ENCODE peak calls at places on chromosomes 3 and 15, in four cellular contexts. O is HCT116, W is GM12878, J is HepG2. H is an unnamed sample.

GRCh38 chr3:196654691-196655090 is 15.2 kb downstream of the NRROS start:
- DNase-seq in O (no peak), J (no peak), W (no peak), H (no peak)

GRCh38 chr15:93265046-93265658 is 176.1 kb upstream of the RGMA start:
- DNase-seq in J (peak), W (no peak), O (no peak), H (no peak)

GRCh38 chr3:59733041-59733809 is 683.4 kb upstream of the CFAP20DC start:
- DNase-seq in W (no peak), J (no peak), O (no peak), H (no peak)

GRCh38 chr3:64908292-64908691 is 220.5 kb upstream of the ADAMTS9 start:
- DNase-seq in W (no peak), J (no peak), O (no peak), H (no peak)

GRCh38 chr3:66259721-66260255 is 39.0 kb downstream of the SLC25A26 start:
- DNase-seq in O (no peak), J (no peak), W (no peak), H (no peak)

GRCh38 chr3:195893516-195893915 is 14.8 kb downstream of the TNK2 start:
- DNase-seq in W (no peak), O (no peak), J (no peak), H (no peak)

GRCh38 chr3:64291345-64291744 is 66.1 kb upstream of the PRICKLE2 start:
- DNase-seq in J (no peak), W (no peak), O (no peak), H (no peak)

GRCh38 chr3:31946484-31947081 is 34.5 kb downstream of the OSBPL10 start:
- DNase-seq in W (no peak), J (no peak), O (no peak), H (no peak)

GRCh38 chr3:139937674-139938279 is 2.8 kb downstream of the CLSTN2 start:
- DNase-seq in J (no peak), W (no peak), O (peak), H (no peak)

GRCh38 chr3:16516695-16517481 is 3.4 kb upstream of the RFTN1 start:
- DNase-seq in W (no peak), O (no peak), J (peak), H (no peak)

GRCh38 chr3:13792512-13793347 is 87.1 kb downstream of the WNT7A start:
- DNase-seq in O (no peak), J (no peak), W (no peak), H (no peak)

GRCh38 chr3:21889166-21889565 is 138.2 kb upstream of the ZNF385D start:
- DNase-seq in O (no peak), J (no peak), W (no peak), H (no peak)

GRCh38 chr3:63228087-63228486 is 50.0 kb upstream of the SYNPR start:
- DNase-seq in W (no peak), O (no peak), J (no peak), H (no peak)

GRCh38 chr3:128112406-128112968 is 11.1 kb downstream of the RUVBL1 start:
- DNase-seq in J (no peak), O (peak), W (peak), H (no peak)

GRCh38 chr3:102444101-102444500 is 9.3 kb downstream of the ZPLD1 start:
- DNase-seq in W (no peak), O (no peak), J (no peak), H (no peak)

GRCh38 chr3:10492351-10493201 is 12.8 kb downstream of the ATP2B2 start:
- DNase-seq in O (no peak), J (no peak), W (no peak), H (no peak)

GRCh38 chr15:60349589-60349988 is 48.2 kb downstream of the ANXA2 start:
- DNase-seq in J (no peak), O (no peak), W (no peak), H (no peak)

GRCh38 chr15:41043276-41043675 is 72.8 kb downstream of the INO80 start:
- DNase-seq in J (peak), W (no peak), O (no peak), H (no peak)

GRCh38 chr3:37197810-37198371 is 23.5 kb upstream of the LRRFIP2 start:
- DNase-seq in J (no peak), W (no peak), O (peak), H (no peak)

GRCh38 chr15:40914013-40914412 is 15.1 kb upstream of the DLL4 start:
- DNase-seq in J (no peak), W (no peak), O (no peak), H (no peak)

GRCh38 chr3:153897842-153898241 is 223.3 kb upstream of the ARHGEF26 start:
- DNase-seq in W (no peak), J (no peak), O (no peak), H (no peak)

GRCh38 chr3:71987828-71988227 is 202.9 kb upstream of the PROK2 start:
- DNase-seq in W (no peak), J (no peak), O (no peak), H (no peak)

GRCh38 chr3:196641278-196642058 is 2.0 kb downstream of the NRROS start:
- DNase-seq in J (no peak), O (no peak), W (no peak), H (no peak)

GRCh38 chr3:117788499-117788898 is 1078.9 kb downstream of the TUSC7 start:
- DNase-seq in W (no peak), J (no peak), O (no peak), H (no peak)

GRCh38 chr3:45185461-45185860 is 39.3 kb upstream of the CDCP1 start:
- DNase-seq in O (no peak), J (no peak), W (no peak), H (no peak)

GRCh38 chr3:88141458-88142083 is 8.2 kb upstream of the C3orf38 start:
- DNase-seq in W (no peak), J (no peak), O (no peak), H (no peak)

GRCh38 chr15:77610731-77611130 is 22.0 kb downstream of the LINGO1 start:
- DNase-seq in O (no peak), W (no peak), J (no peak), H (no peak)

GRCh38 chr3:177443469-177443868 is 246.2 kb upstream of the TBL1XR1 start:
- DNase-seq in J (peak), O (peak), W (no peak), H (no peak)

GRCh38 chr3:167743799-167744198 is 8.3 kb downstream of the SERPINI1 start:
- DNase-seq in J (no peak), W (no peak), O (no peak), H (no peak)

GRCh38 chr3:27426926-27427325 is 57.3 kb downstream of the SLC4A7 start:
- DNase-seq in O (no peak), J (no peak), W (no peak), H (no peak)

GRCh38 chr15:83308671-83309070 is 24.2 kb upstream of the BNC1 start:
- DNase-seq in W (no peak), O (no peak), J (no peak), H (no peak)

GRCh38 chr3:136330900-136331299 is 80.8 kb downstream of the PCCB start:
- DNase-seq in W (no peak), J (no peak), O (no peak), H (no peak)

GRCh38 chr15:34709866-34710265 is 44.9 kb downstream of the GJD2 start:
- DNase-seq in W (no peak), J (no peak), O (no peak), H (no peak)

DNA sequence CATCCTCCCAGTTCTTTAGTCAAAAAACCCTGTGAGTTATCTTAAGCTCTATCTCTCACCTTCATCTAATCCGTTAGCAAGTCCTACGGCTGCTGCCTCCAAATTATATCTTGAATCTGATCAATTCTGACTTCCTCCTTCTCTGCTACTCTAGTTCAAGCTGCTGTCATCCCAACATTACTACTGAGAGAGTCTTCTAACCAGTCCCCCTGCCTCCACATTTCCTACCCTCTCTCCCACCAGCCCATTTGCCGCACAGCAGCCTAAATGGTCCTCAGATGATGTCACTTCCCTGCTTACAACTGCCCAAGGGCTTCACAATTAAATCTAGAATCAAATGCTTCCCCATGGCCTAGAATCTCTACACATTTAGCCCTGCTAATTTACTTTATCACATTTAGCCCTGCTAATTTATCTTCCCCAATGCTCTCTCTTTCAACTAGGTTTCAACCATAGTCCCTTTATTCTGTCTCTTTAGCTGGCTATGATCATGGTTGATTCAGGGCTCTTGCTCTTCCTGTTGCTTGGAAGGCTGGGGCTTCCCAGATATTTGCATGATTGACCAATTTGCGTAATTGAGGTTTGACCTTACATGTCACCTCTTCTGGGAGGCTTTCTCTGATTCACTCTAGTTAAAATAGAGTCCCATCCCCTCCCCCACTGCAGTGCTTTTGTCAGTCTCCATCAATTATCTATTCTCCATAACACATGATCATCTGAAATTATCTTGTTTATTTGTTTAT is 11.0 kb upstream of the ARL14 start:
- DNase-seq in W (peak), J (no peak), O (no peak), H (no peak)
- TF ChIP-seq YY1 in W (no peak), J (no peak), O (no peak), H (no peak)

GRCh38 chr3:42072583-42072924 is 18.6 kb upstream of the TRAK1 start:
- DNase-seq in J (no peak), O (no peak), W (no peak), H (no peak)

GRCh38 chr3:42072930-42073329 is 18.2 kb upstream of the TRAK1 start:
- DNase-seq in O (no peak), W (no peak), J (no peak), H (no peak)

GRCh38 chr3:42068303-42069088 is 22.7 kb upstream of the TRAK1 start:
- DNase-seq in J (no peak), W (no peak), O (no peak), H (no peak)

GRCh38 chr3:42071720-42072582 is 19.2 kb upstream of the TRAK1 start:
- DNase-seq in J (peak), O (no peak), W (no peak), H (no peak)

GRCh38 chr3:42070089-42070885 is 20.9 kb upstream of the TRAK1 start:
- DNase-seq in O (no peak), W (no peak), J (no peak), H (no peak)
- TF ChIP-seq YY1 in O (no peak), W (no peak), J (no peak), H (no peak)

GRCh38 chr3:122697952-122698625 is 17.4 kb downstream of the PARP14 start:
- DNase-seq in J (no peak), O (no peak), W (peak), H (no peak)
- TF ChIP-seq YY1 in J (no peak), O (no peak), W (no peak), H (no peak)

GRCh38 chr3:40129981-40130380 is 179.5 kb upstream of the EIF1B start:
- DNase-seq in W (no peak), O (no peak), J (no peak), H (no peak)
- TF ChIP-seq YY1 in W (no peak), O (no peak), J (no peak), H (no peak)

H was measured in NT2/D1.